ENCODE peak calls at places on chromosomes 11 and 22, in five cellular contexts. One of them, this sample, is unnamed.
A peak's percentile ranks its signal among the peaks of the same experiment; 100 is the strongest.

GRCh38 chr11:2943711-2944118 is 14.5 kb upstream of the PHLDA2 start:
- DNase-seq in psoas muscle: peak; percentile 58
- DNase-seq in endothelial cell: no peak
- DNase-seq in EH: no peak
- DNase-seq in neural crest cell: no peak
- DNase-seq in this sample: no peak

GRCh38 chr22:25742918-25743708 is 1.1 kb downstream of the MYO18B start:
- DNase-seq in psoas muscle: no peak
- DNase-seq in endothelial cell: no peak
- DNase-seq in EH: no peak
- DNase-seq in neural crest cell: no peak
- DNase-seq in this sample: no peak

GRCh38 chr11:11842426-11843008 is 745 bp downstream of the USP47 start:
- DNase-seq in psoas muscle: peak; percentile 78
- DNase-seq in endothelial cell: no peak
- DNase-seq in EH: peak; percentile 86
- DNase-seq in neural crest cell: peak; percentile 35
- DNase-seq in this sample: no peak

GRCh38 chr11:128848815-128849455 is 18.2 kb downstream of the KCNJ1 start:
- DNase-seq in psoas muscle: peak; percentile 66
- DNase-seq in endothelial cell: peak; percentile 89
- DNase-seq in EH: peak; percentile 42
- DNase-seq in neural crest cell: peak; percentile 78
- DNase-seq in this sample: peak; percentile 81

GRCh38 chr11:15920856-15921629 is 435.3 kb downstream of the SOX6 start:
- DNase-seq in psoas muscle: no peak
- DNase-seq in endothelial cell: no peak
- DNase-seq in EH: peak; percentile 31
- DNase-seq in neural crest cell: no peak
- DNase-seq in this sample: no peak

GRCh38 chr11:44404323-44404705 is 94.4 kb upstream of the ALX4 start:
- DNase-seq in psoas muscle: no peak
- DNase-seq in endothelial cell: no peak
- DNase-seq in EH: no peak
- DNase-seq in neural crest cell: no peak
- DNase-seq in this sample: no peak

GRCh38 chr11:114027941-114028340 is 31.6 kb upstream of the ZBTB16 start:
- DNase-seq in psoas muscle: no peak
- DNase-seq in endothelial cell: no peak
- DNase-seq in EH: no peak
- DNase-seq in neural crest cell: no peak
- DNase-seq in this sample: no peak

GRCh38 chr11:115605397-115606222 is 101.4 kb upstream of the CADM1 start:
- DNase-seq in psoas muscle: no peak
- DNase-seq in endothelial cell: no peak
- DNase-seq in EH: no peak
- DNase-seq in neural crest cell: no peak
- DNase-seq in this sample: no peak

GRCh38 chr22:17083811-17084540 is 824 bp upstream of the IL17RA start:
- DNase-seq in psoas muscle: peak; percentile 50
- DNase-seq in endothelial cell: no peak
- DNase-seq in EH: peak; percentile 16
- DNase-seq in neural crest cell: no peak
- DNase-seq in this sample: no peak

GRCh38 chr11:10322830-10323792 is 18.2 kb downstream of the ADM start:
- DNase-seq in psoas muscle: peak; percentile 70
- DNase-seq in endothelial cell: peak; percentile 10
- DNase-seq in EH: peak; percentile 93
- DNase-seq in neural crest cell: no peak
- DNase-seq in this sample: peak; percentile 53

GRCh38 chr11:120547301-120547700 is 35.8 kb downstream of the GRIK4 start:
- DNase-seq in psoas muscle: no peak
- DNase-seq in endothelial cell: no peak
- DNase-seq in EH: no peak
- DNase-seq in neural crest cell: no peak
- DNase-seq in this sample: no peak

GRCh38 chr11:61832758-61833157 is 4.7 kb downstream of the FADS2 start:
- DNase-seq in psoas muscle: no peak
- DNase-seq in endothelial cell: no peak
- DNase-seq in EH: no peak
- DNase-seq in neural crest cell: no peak
- DNase-seq in this sample: peak; percentile 64

GRCh38 chr22:39176067-39176621 is 23.7 kb upstream of the CBX7 start:
- DNase-seq in psoas muscle: peak; percentile 83
- DNase-seq in endothelial cell: peak; percentile 80
- DNase-seq in EH: peak; percentile 93
- DNase-seq in neural crest cell: no peak
- DNase-seq in this sample: no peak

GRCh38 chr11:46363031-46363407 is 15.8 kb downstream of the DGKZ start:
- DNase-seq in psoas muscle: peak; percentile 84
- DNase-seq in endothelial cell: peak; percentile 65
- DNase-seq in EH: peak; percentile 86
- DNase-seq in neural crest cell: no peak
- DNase-seq in this sample: no peak

GRCh38 chr11:39374963-39375698 is 2084.3 kb downstream of the LRRC4C start:
- DNase-seq in psoas muscle: no peak
- DNase-seq in endothelial cell: peak; percentile 7
- DNase-seq in EH: no peak
- DNase-seq in neural crest cell: peak; percentile 13
- DNase-seq in this sample: peak; percentile 27

GRCh38 chr11:134644489-134645456 is 232.7 kb upstream of the B3GAT1 start:
- DNase-seq in psoas muscle: no peak
- DNase-seq in endothelial cell: no peak
- DNase-seq in EH: no peak
- DNase-seq in neural crest cell: no peak
- DNase-seq in this sample: no peak

GRCh38 chr11:126186708-126187481 is 24.6 kb downstream of the RPUSD4 start:
- DNase-seq in psoas muscle: no peak
- DNase-seq in endothelial cell: no peak
- DNase-seq in EH: no peak
- DNase-seq in neural crest cell: no peak
- DNase-seq in this sample: no peak

GRCh38 chr11:10414659-10415058 is 40.4 kb upstream of the AMPD3 start:
- DNase-seq in psoas muscle: peak; percentile 62
- DNase-seq in endothelial cell: peak; percentile 18
- DNase-seq in EH: peak; percentile 84
- DNase-seq in neural crest cell: no peak
- DNase-seq in this sample: no peak

GRCh38 chr11:110165039-110165438 is 71.8 kb downstream of the ZC3H12C start:
- DNase-seq in psoas muscle: no peak
- DNase-seq in endothelial cell: no peak
- DNase-seq in EH: no peak
- DNase-seq in neural crest cell: no peak
- DNase-seq in this sample: no peak

GRCh38 chr22:37529652-37530345 is 10.6 kb upstream of the CARD10 start:
- DNase-seq in psoas muscle: no peak
- DNase-seq in endothelial cell: no peak
- DNase-seq in EH: no peak
- DNase-seq in neural crest cell: no peak
- DNase-seq in this sample: no peak

GRCh38 chr22:29813563-29813962 is 24.5 kb downstream of the ASCC2 start:
- DNase-seq in psoas muscle: no peak
- DNase-seq in endothelial cell: no peak
- DNase-seq in EH: no peak
- DNase-seq in neural crest cell: no peak
- DNase-seq in this sample: no peak

GRCh38 chr11:110856993-110857812 is 145.0 kb upstream of the ARHGAP20 start:
- DNase-seq in psoas muscle: no peak
- DNase-seq in endothelial cell: no peak
- DNase-seq in EH: no peak
- DNase-seq in neural crest cell: no peak
- DNase-seq in this sample: no peak

GRCh38 chr22:49880281-49880680 is 26.6 kb downstream of the ZBED4 start:
- DNase-seq in psoas muscle: no peak
- DNase-seq in endothelial cell: no peak
- DNase-seq in EH: no peak
- DNase-seq in neural crest cell: no peak
- DNase-seq in this sample: no peak

GRCh38 chr11:69251639-69252493 is 42.1 kb upstream of the MYEOV start:
- DNase-seq in psoas muscle: no peak
- DNase-seq in endothelial cell: no peak
- DNase-seq in EH: no peak
- DNase-seq in neural crest cell: no peak
- DNase-seq in this sample: no peak

GRCh38 chr11:111352935-111353695 is 26.0 kb downstream of the POU2AF1 start:
- DNase-seq in psoas muscle: no peak
- DNase-seq in endothelial cell: no peak
- DNase-seq in EH: no peak
- DNase-seq in neural crest cell: no peak
- DNase-seq in this sample: no peak

This sample was measured in D341Med.